ENCODE peak calls at places on chromosomes 1 and 21, in four cellular contexts. G, X, S and A are unnamed samples.
A peak's percentile ranks its signal among the peaks of the same experiment; 100 is the strongest.

GRCh38 chr1:219432191-219432606 is 180.7 kb downstream of the ZC3H11B start:
- DNase-seq in G (no peak), X (no peak), S (no peak), A (no peak)

GRCh38 chr1:30706528-30706927 is 16.9 kb downstream of the MATN1 start:
- DNase-seq in G (no peak), X (peak; percentile 76), S (no peak), A (no peak)

GRCh38 chr1:176241385-176242015 is 34.4 kb upstream of the COP1 start:
- DNase-seq in G (no peak), X (peak; percentile 90), S (no peak), A (no peak)

GRCh38 chr1:71339238-71339637 is 258.4 kb upstream of the ZRANB2 start:
- DNase-seq in G (no peak), X (no peak), S (no peak), A (no peak)

GRCh38 chr1:20594746-20595145 is 5.8 kb downstream of the CDA start:
- DNase-seq in G (no peak), X (no peak), S (no peak), A (no peak)

GRCh38 chr1:20029178-20029912 is 40.6 kb upstream of the PLA2G5 start:
- DNase-seq in G (no peak), X (no peak), S (no peak), A (no peak)

GRCh38 chr1:96820111-96820510 is 98.5 kb downstream of the PTBP2 start:
- DNase-seq in G (no peak), X (no peak), S (no peak), A (no peak)

GRCh38 chr1:983736-984475 is 2.0 kb upstream of the PERM1 start:
- DNase-seq in G (peak; percentile 57), X (peak; percentile 46), S (peak; percentile 59), A (no peak)

GRCh38 chr1:154798645-154799044 is 71.4 kb downstream of the KCNN3 start:
- DNase-seq in G (no peak), X (no peak), S (no peak), A (no peak)

GRCh38 chr21:44767834-44768831 is 33.5 kb downstream of the UBE2G2 start:
- DNase-seq in G (no peak), X (no peak), S (no peak), A (no peak)

GRCh38 chr1:168081373-168082007 is 55.2 kb downstream of the GPR161 start:
- DNase-seq in G (no peak), X (peak; percentile 95), S (no peak), A (no peak)

GRCh38 chr1:226064816-226065248 is 2.3 kb downstream of the H3-3A start:
- DNase-seq in G (peak; percentile 54), X (peak; percentile 78), S (no peak), A (no peak)

GRCh38 chr1:154689063-154689462 is 81.1 kb upstream of the ADAR start:
- DNase-seq in G (no peak), X (no peak), S (no peak), A (no peak)

GRCh38 chr1:85465099-85465790 is at the start of gene DDAH1:
- DNase-seq in G (peak; percentile 70), X (peak; percentile 90), S (peak; percentile 85), A (no peak)

GRCh38 chr1:51093566-51093965 is 8.5 kb upstream of the C1orf185 start:
- DNase-seq in G (no peak), X (peak; percentile 8), S (no peak), A (no peak)

GRCh38 chr1:162977944-162978568 is 91.1 kb upstream of the RGS4 start:
- DNase-seq in G (no peak), X (peak; percentile 88), S (no peak), A (no peak)

GRCh38 chr1:237139732-237140131 is 97.7 kb downstream of the RYR2 start:
- DNase-seq in G (no peak), X (no peak), S (no peak), A (no peak)

GRCh38 chr1:39391741-39392679 is 99.4 kb upstream of the BMP8A start:
- DNase-seq in G (peak; percentile 57), X (peak; percentile 94), S (no peak), A (no peak)

GRCh38 chr1:221543529-221544120 is 198.3 kb downstream of the DUSP10 start:
- DNase-seq in G (no peak), X (peak; percentile 67), S (no peak), A (no peak)

GRCh38 chr1:157490337-157491165 is 61.8 kb downstream of the FCRL5 start:
- DNase-seq in G (peak; percentile 90), X (peak; percentile 74), S (peak; percentile 60), A (peak; percentile 56)

GRCh38 chr1:6003568-6004411 is 11.6 kb upstream of the NPHP4 start:
- DNase-seq in G (no peak), X (no peak), S (peak; percentile 10), A (no peak)

GRCh38 chr1:199167460-199167859 is 528.6 kb downstream of the PTPRC start:
- DNase-seq in G (no peak), X (no peak), S (no peak), A (no peak)

GRCh38 chr1:171841931-171842723 is 829 bp downstream of the DNM3 start:
- DNase-seq in G (peak; percentile 6), X (peak; percentile 35), S (no peak), A (no peak)

GRCh38 chr1:223771814-223772770 is 59.8 kb downstream of the CAPN2 start:
- DNase-seq in G (peak; percentile 80), X (peak; percentile 87), S (no peak), A (peak; percentile 61)

GRCh38 chr21:37914211-37914900 is 1.9 kb downstream of the KCNJ6 start:
- DNase-seq in G (no peak), X (peak; percentile 35), S (no peak), A (no peak)

GRCh38 chr1:115301438-115302020 is 36.5 kb downstream of the NGF start:
- DNase-seq in G (no peak), X (peak; percentile 38), S (no peak), A (no peak)

GRCh38 chr21:43734830-43735229 is 15.9 kb downstream of the PDXK start:
- DNase-seq in G (no peak), X (no peak), S (no peak), A (no peak)

GRCh38 chr1:64877598-64877997 is 88.8 kb downstream of the JAK1 start:
- DNase-seq in G (no peak), X (no peak), S (no peak), A (no peak)

GRCh38 chr1:53683986-53684740 is 54.8 kb downstream of the GLIS1 start:
- DNase-seq in G (no peak), X (peak; percentile 34), S (no peak), A (no peak)

GRCh38 chr1:62076286-62076685 is 118.4 kb upstream of the L1TD1 start:
- DNase-seq in G (peak; percentile 49), X (peak; percentile 80), S (no peak), A (no peak)

GRCh38 chr1:239810071-239810481 is 281.6 kb upstream of the FMN2 start:
- DNase-seq in G (no peak), X (peak; percentile 8), S (no peak), A (no peak)

GRCh38 chr1:153355445-153356071 is 2.1 kb upstream of the S100A9 start:
- DNase-seq in G (peak; percentile 76), X (peak; percentile 72), S (peak; percentile 76), A (no peak)

GRCh38 chr1:82632164-82632563 is 831.4 kb downstream of the ADGRL2 start:
- DNase-seq in G (no peak), X (no peak), S (no peak), A (no peak)

GRCh38 chr1:20123696-20124450 is 4.5 kb upstream of the PLA2G2D start:
- DNase-seq in G (no peak), X (no peak), S (no peak), A (no peak)

GRCh38 chr1:207084241-207084640 is 4.4 kb upstream of the C4BPB start:
- DNase-seq in G (no peak), X (peak; percentile 9), S (no peak), A (no peak)

GRCh38 chr21:46517361-46517760 is 58.7 kb downstream of the DIP2A start:
- DNase-seq in G (no peak), X (peak; percentile 30), S (no peak), A (no peak)

DNA sequence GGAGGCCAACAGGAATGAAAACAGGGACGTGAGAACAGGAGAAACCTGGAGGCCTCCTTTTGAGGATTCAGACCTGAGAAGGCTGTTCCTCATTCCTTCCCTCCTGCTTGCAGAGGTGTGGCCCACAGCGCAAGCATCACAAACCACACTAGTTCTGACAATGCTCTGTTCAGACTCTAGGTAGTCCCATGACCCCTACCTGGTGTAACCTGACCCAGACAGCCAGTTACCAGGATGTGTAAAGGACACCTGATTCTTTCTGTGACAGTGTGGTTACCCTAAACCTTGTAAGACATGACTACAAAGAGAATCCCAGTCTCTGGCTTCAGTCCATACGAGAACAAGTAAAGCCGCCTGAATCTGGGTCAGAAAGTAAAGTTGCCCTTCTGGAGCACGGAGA is 3.2 kb downstream of the MECR start:
- DNase-seq in G (peak; percentile 77), X (no peak), S (no peak), A (no peak)
- TF ChIP-seq CTCF in G (no peak), X (no peak), S (no peak), A (no peak)

DNA sequence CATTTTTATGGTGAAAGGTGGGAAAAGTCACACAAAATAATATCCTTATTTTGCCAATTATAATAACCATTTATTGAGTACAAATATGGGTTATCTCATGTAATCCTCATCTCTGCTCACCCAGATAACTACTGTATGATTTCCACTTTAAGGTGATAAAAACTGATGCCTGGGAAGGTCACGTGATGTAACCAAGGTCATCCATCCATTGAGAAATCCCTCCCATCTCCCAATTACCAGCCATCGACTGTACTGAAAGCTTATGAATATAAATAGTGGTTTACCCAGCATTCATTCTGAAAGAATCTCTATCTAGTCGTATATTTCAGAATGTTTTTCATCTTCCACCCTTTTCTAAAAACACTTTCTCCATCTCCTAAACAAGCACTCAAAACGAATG is 55.0 kb upstream of the IFNAR2 start:
- DNase-seq in G (no peak), X (no peak), S (no peak), A (no peak)
- TF ChIP-seq CTCF in G (no peak), X (no peak), S (no peak), A (no peak)

DNA sequence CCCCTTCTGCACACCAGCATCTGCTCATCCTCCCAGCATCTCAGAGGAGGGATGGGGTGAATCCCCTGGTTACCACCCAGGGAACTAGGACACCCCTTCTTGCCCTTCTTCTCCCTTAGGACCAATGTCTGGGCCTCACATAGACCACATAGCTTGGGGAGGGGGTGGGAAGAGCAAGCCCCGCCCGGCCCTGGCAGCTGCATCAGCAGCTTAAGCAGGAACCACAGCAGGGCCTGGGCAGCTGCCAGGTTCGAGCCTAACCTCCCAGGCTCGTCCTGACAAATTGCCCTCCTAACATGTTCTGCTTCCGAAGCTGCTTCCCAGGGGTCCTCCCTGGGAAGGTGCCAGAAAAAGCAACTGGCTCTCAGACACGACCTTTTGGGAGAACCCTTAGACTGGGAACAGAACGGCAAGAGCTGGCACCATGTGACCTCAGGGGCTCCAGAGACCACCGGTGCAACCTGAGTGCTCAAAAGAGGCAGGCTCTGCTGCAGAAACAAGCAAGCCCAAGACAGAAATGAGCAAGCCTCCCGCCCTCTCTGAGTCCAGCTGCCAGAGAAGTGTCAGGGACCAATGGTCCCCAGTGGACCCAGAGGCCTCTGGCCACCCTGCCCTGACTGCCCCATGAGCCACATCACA is 18.4 kb upstream of the CLSTN1 start:
- DNase-seq in G (no peak), X (peak; percentile 27), S (peak; percentile 53), A (no peak)
- TF ChIP-seq CTCF in G (no peak), X (no peak), S (no peak), A (no peak)

GRCh38 chr1:166870584-166870983 is 5.5 kb downstream of the TADA1 start:
- DNase-seq in G (no peak), X (no peak), S (no peak), A (no peak)

GRCh38 chr1:166875302-166875733 is 746 bp downstream of the TADA1 start:
- DNase-seq in G (no peak), X (no peak), S (no peak), A (no peak)

GRCh38 chr1:166874464-166874863 is 1.6 kb downstream of the TADA1 start:
- DNase-seq in G (no peak), X (no peak), S (no peak), A (no peak)

GRCh38 chr1:166875734-166876539 is at the start of gene TADA1:
- DNase-seq in G (peak; percentile 99), X (peak; percentile 99), S (peak; percentile 99), A (peak; percentile 94)

GRCh38 chr1:166876540-166876838 is 425 bp upstream of the TADA1 start:
- DNase-seq in G (no peak), X (no peak), S (no peak), A (no peak)
- TF ChIP-seq CTCF in G (peak; percentile 15), X (no peak), S (no peak), A (no peak)